ENCODE peak calls at places on chromosomes 7 and 10, in seven cellular contexts. One of them, this sample, is unnamed.

GRCh38 chr10:86295351-86295750 is 71.2 kb downstream of the GRID1 start:
- DNase-seq in NCI-H460: no peak
- DNase-seq in esophagus muscularis mucosa: no peak
- DNase-seq in NCI-H1417: no peak
- DNase-seq in Right ventricle myocardium inferior: no peak
- DNase-seq in left ventricle myocardium superior: no peak
- DNase-seq in AG04449: no peak
- DNase-seq in this sample: no peak

GRCh38 chr7:149317986-149318672 is 56.1 kb downstream of the ZNF783 start:
- DNase-seq in NCI-H460: no peak
- DNase-seq in esophagus muscularis mucosa: no peak
- DNase-seq in NCI-H1417: no peak
- DNase-seq in Right ventricle myocardium inferior: no peak
- DNase-seq in left ventricle myocardium superior: no peak
- DNase-seq in AG04449: no peak
- DNase-seq in this sample: no peak

GRCh38 chr10:27658788-27659187 is 86.8 kb downstream of the MKX start:
- DNase-seq in NCI-H460: no peak
- DNase-seq in esophagus muscularis mucosa: no peak
- DNase-seq in NCI-H1417: no peak
- DNase-seq in Right ventricle myocardium inferior: no peak
- DNase-seq in left ventricle myocardium superior: no peak
- DNase-seq in AG04449: no peak
- DNase-seq in this sample: no peak

GRCh38 chr10:95415631-95416031 is 124.8 kb upstream of the PDLIM1 start:
- DNase-seq in NCI-H460: no peak
- DNase-seq in esophagus muscularis mucosa: no peak
- DNase-seq in NCI-H1417: no peak
- DNase-seq in Right ventricle myocardium inferior: no peak
- DNase-seq in left ventricle myocardium superior: peak; percentile 80
- DNase-seq in AG04449: no peak
- DNase-seq in this sample: no peak

GRCh38 chr10:125144693-125145623 is 15.4 kb downstream of the CTBP2 start:
- DNase-seq in NCI-H460: no peak
- DNase-seq in esophagus muscularis mucosa: no peak
- DNase-seq in NCI-H1417: peak; percentile 48
- DNase-seq in Right ventricle myocardium inferior: no peak
- DNase-seq in left ventricle myocardium superior: no peak
- DNase-seq in AG04449: no peak
- DNase-seq in this sample: no peak

GRCh38 chr7:105399043-105399725 is 10.5 kb upstream of the SRPK2 start:
- DNase-seq in NCI-H460: no peak
- DNase-seq in esophagus muscularis mucosa: no peak
- DNase-seq in NCI-H1417: peak; percentile 25
- DNase-seq in Right ventricle myocardium inferior: no peak
- DNase-seq in left ventricle myocardium superior: no peak
- DNase-seq in AG04449: no peak
- DNase-seq in this sample: no peak

GRCh38 chr10:58615237-58615935 is 102.7 kb downstream of the BICC1 start:
- DNase-seq in NCI-H460: no peak
- DNase-seq in esophagus muscularis mucosa: no peak
- DNase-seq in NCI-H1417: no peak
- DNase-seq in Right ventricle myocardium inferior: no peak
- DNase-seq in left ventricle myocardium superior: no peak
- DNase-seq in AG04449: no peak
- DNase-seq in this sample: no peak

GRCh38 chr10:110034596-110034995 is 26.8 kb downstream of the ADD3 start:
- DNase-seq in NCI-H460: no peak
- DNase-seq in esophagus muscularis mucosa: no peak
- DNase-seq in NCI-H1417: no peak
- DNase-seq in Right ventricle myocardium inferior: no peak
- DNase-seq in left ventricle myocardium superior: no peak
- DNase-seq in AG04449: no peak
- DNase-seq in this sample: no peak

GRCh38 chr7:74373536-74373935 is 80.2 kb upstream of the GTF2IRD1 start:
- DNase-seq in NCI-H460: no peak
- DNase-seq in esophagus muscularis mucosa: no peak
- DNase-seq in NCI-H1417: no peak
- DNase-seq in Right ventricle myocardium inferior: no peak
- DNase-seq in left ventricle myocardium superior: no peak
- DNase-seq in AG04449: no peak
- DNase-seq in this sample: no peak

GRCh38 chr10:44476421-44476820 is 91.5 kb upstream of the CXCL12 start:
- DNase-seq in NCI-H460: no peak
- DNase-seq in esophagus muscularis mucosa: no peak
- DNase-seq in NCI-H1417: no peak
- DNase-seq in Right ventricle myocardium inferior: no peak
- DNase-seq in left ventricle myocardium superior: no peak
- DNase-seq in AG04449: no peak
- DNase-seq in this sample: no peak

GRCh38 chr7:148458263-148458662 is 132.3 kb upstream of the C7orf33 start:
- DNase-seq in NCI-H460: no peak
- DNase-seq in esophagus muscularis mucosa: no peak
- DNase-seq in NCI-H1417: peak; percentile 25
- DNase-seq in Right ventricle myocardium inferior: no peak
- DNase-seq in left ventricle myocardium superior: no peak
- DNase-seq in AG04449: no peak
- DNase-seq in this sample: no peak

GRCh38 chr10:30775779-30776591 is 146.4 kb upstream of the LYZL2 start:
- DNase-seq in NCI-H460: no peak
- DNase-seq in esophagus muscularis mucosa: no peak
- DNase-seq in NCI-H1417: no peak
- DNase-seq in Right ventricle myocardium inferior: no peak
- DNase-seq in left ventricle myocardium superior: peak; percentile 45
- DNase-seq in AG04449: no peak
- DNase-seq in this sample: no peak

GRCh38 chr10:26407406-26407969 is 30.7 kb upstream of the APBB1IP start:
- DNase-seq in NCI-H460: no peak
- DNase-seq in esophagus muscularis mucosa: no peak
- DNase-seq in NCI-H1417: peak; percentile 5
- DNase-seq in Right ventricle myocardium inferior: no peak
- DNase-seq in left ventricle myocardium superior: no peak
- DNase-seq in AG04449: no peak
- DNase-seq in this sample: no peak

GRCh38 chr7:145718129-145718528 is 398.5 kb upstream of the CNTNAP2 start:
- DNase-seq in NCI-H460: no peak
- DNase-seq in esophagus muscularis mucosa: no peak
- DNase-seq in NCI-H1417: no peak
- DNase-seq in Right ventricle myocardium inferior: no peak
- DNase-seq in left ventricle myocardium superior: no peak
- DNase-seq in AG04449: no peak
- DNase-seq in this sample: no peak

GRCh38 chr7:69537691-69538090 is 60.6 kb upstream of the AUTS2 start:
- DNase-seq in NCI-H460: no peak
- DNase-seq in esophagus muscularis mucosa: no peak
- DNase-seq in NCI-H1417: no peak
- DNase-seq in Right ventricle myocardium inferior: no peak
- DNase-seq in left ventricle myocardium superior: no peak
- DNase-seq in AG04449: no peak
- DNase-seq in this sample: no peak

GRCh38 chr7:129615018-129615417 is 3.5 kb downstream of the NRF1 start:
- DNase-seq in NCI-H460: no peak
- DNase-seq in esophagus muscularis mucosa: no peak
- DNase-seq in NCI-H1417: no peak
- DNase-seq in Right ventricle myocardium inferior: no peak
- DNase-seq in left ventricle myocardium superior: no peak
- DNase-seq in AG04449: peak; percentile 4
- DNase-seq in this sample: no peak

This sample was measured in cerebellum.